ENCODE peak calls at places on chromosomes 11 and 22, in four cellular contexts. P is PC-3, N is IMR-90, B is NT2/D1. J is an unnamed sample. For H3K4me1, the result is how much of the 10 kb centered on the place peaks cover.

GRCh38 chr22:48517039-48518030 is 1310.3 kb downstream of the BRD1 start:
- DNase-seq in N (no peak), B (no peak), P (no peak), J (no peak)

GRCh38 chr11:118524757-118525465 is 2.4 kb upstream of the TTC36 start:
- DNase-seq in B (no peak), P (no peak), N (no peak), J (no peak)

GRCh38 chr22:29266564-29267461 is 968 bp downstream of the RHBDD3 start:
- DNase-seq in B (no peak), N (peak), P (no peak), J (no peak)

GRCh38 chr11:10784229-10785145 is 24.2 kb downstream of the EIF4G2 start:
- DNase-seq in P (no peak), N (peak), B (no peak), J (no peak)

GRCh38 chr22:45336971-45337431 is 27.3 kb downstream of the FAM118A start:
- DNase-seq in N (no peak), P (no peak), B (no peak), J (no peak)

GRCh38 chr11:77213029-77213579 is 85.1 kb downstream of the MYO7A start:
- DNase-seq in N (no peak), P (no peak), B (no peak), J (no peak)

GRCh38 chr11:456533-456932 is 6.5 kb downstream of the PTDSS2 start:
- DNase-seq in P (no peak), B (no peak), N (no peak), J (no peak)

GRCh38 chr22:47759909-47760308 is 997.5 kb downstream of the TBC1D22A start:
- DNase-seq in N (no peak), P (no peak), B (no peak), J (no peak)

GRCh38 chr22:47375621-47376321 is 613.3 kb downstream of the TBC1D22A start:
- DNase-seq in P (no peak), N (no peak), B (no peak), J (no peak)

GRCh38 chr22:36327922-36328551 is 59.7 kb downstream of the MYH9 start:
- DNase-seq in N (peak), B (no peak), P (no peak), J (no peak)

GRCh38 chr11:47499160-47499559 is 50.2 kb upstream of the RAPSN start:
- DNase-seq in B (no peak), P (no peak), N (no peak), J (no peak)

GRCh38 chr11:6319001-6319878 is 1.1 kb downstream of the CAVIN3 start:
- DNase-seq in N (peak), P (no peak), B (no peak), J (no peak)

GRCh38 chr11:78289547-78290292 is 101.0 kb downstream of the USP35 start:
- DNase-seq in B (no peak), P (no peak), N (no peak), J (no peak)

GRCh38 chr22:49259870-49260615 is 567.6 kb downstream of the BRD1 start:
- DNase-seq in N (no peak), P (no peak), B (no peak), J (no peak)

GRCh38 chr11:73013021-73013420 is 129.1 kb downstream of the FCHSD2 start:
- DNase-seq in B (no peak), P (no peak), N (no peak), J (no peak)

GRCh38 chr11:44380009-44380313 is 70.0 kb upstream of the ALX4 start:
- DNase-seq in N (no peak), P (no peak), B (no peak), J (no peak)

GRCh38 chr22:35418726-35419125 is 18.8 kb downstream of the MCM5 start:
- DNase-seq in N (no peak), B (no peak), P (no peak), J (no peak)

GRCh38 chr11:60771146-60771545 is 14.0 kb upstream of the MS4A10 start:
- DNase-seq in N (no peak), B (no peak), P (no peak), J (no peak)
- H3K9ac ChIP-seq in N (no peak), B (no peak), P (no peak), J (no peak)

GRCh38 chr22:39236321-39237275 is 8.2 kb downstream of the PDGFB start:
- DNase-seq in B (no peak), N (no peak), P (no peak), J (peak)

GRCh38 chr22:39233736-39234120 is 11.1 kb downstream of the PDGFB start:
- DNase-seq in P (no peak), B (no peak), N (no peak), J (no peak)

GRCh38 chr22:39234157-39234793 is 10.5 kb downstream of the PDGFB start:
- DNase-seq in N (no peak), P (no peak), B (no peak), J (no peak)

GRCh38 chr22:39232806-39233735 is 11.7 kb downstream of the PDGFB start:
- DNase-seq in N (no peak), B (no peak), P (no peak), J (no peak)

GRCh38 chr22:39234867-39235687 is 9.7 kb downstream of the PDGFB start:
- DNase-seq in N (no peak), B (no peak), P (no peak), J (no peak)
- H3K4me1 ChIP-seq in N (under half), B (under half), P (under half), J (under half)

DNA sequence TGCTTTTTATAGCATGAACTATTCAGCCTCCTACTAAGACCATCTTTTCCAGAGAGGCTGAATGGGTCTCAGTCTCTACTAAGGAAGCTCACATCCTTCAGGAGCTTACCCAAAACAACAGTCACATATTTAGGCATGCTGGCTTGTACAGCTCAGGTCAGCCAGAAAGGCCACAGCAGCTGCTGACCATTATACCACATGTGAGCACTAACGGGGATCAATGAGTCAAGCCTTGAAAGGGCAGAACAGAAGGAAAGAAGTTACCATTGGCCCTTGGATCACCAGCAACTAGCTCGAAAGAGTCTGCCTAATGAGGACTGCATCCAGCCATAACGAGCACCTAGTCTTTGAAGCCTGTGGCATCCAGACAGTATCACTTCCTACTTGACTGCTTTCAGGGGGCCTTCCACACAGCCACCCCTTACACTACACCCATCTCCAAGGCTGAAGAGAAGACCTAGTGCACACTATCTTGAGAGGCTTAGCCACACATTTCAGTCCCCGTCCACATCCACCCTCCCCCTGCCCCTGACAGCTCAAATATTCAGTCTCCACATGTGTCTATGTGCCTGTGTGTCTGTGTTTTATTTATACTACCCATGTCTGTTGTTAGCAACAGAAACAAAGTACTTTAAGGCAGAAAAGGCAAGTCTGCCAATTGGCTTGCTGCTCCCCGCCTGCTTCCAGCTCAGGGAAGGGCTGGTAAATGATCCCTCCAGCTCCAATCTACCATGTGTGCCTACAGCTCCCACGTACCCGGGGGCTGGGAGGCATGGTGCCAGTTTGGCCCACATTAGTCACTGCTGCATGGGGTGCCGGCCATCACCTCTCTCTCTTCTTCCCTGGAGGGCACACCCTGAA is 95.5 kb downstream of the RPL27A start:
- DNase-seq in N (peak), P (no peak), B (no peak), J (no peak)
- H3K9ac ChIP-seq in N (no peak), P (no peak), B (no peak), J (no peak)

GRCh38 chr11:12122083-12122482 is 11.7 kb downstream of the MICAL2 start:
- DNase-seq in P (peak), N (no peak), B (no peak), J (no peak)

GRCh38 chr11:12123799-12124198 is 13.4 kb downstream of the MICAL2 start:
- DNase-seq in P (no peak), N (peak), B (no peak), J (no peak)

GRCh38 chr11:12124306-12124705 is 13.9 kb downstream of the MICAL2 start:
- DNase-seq in N (no peak), P (no peak), B (no peak), J (no peak)

GRCh38 chr11:12121504-12121903 is 11.1 kb downstream of the MICAL2 start:
- DNase-seq in N (no peak), B (no peak), P (no peak), J (no peak)

DNA sequence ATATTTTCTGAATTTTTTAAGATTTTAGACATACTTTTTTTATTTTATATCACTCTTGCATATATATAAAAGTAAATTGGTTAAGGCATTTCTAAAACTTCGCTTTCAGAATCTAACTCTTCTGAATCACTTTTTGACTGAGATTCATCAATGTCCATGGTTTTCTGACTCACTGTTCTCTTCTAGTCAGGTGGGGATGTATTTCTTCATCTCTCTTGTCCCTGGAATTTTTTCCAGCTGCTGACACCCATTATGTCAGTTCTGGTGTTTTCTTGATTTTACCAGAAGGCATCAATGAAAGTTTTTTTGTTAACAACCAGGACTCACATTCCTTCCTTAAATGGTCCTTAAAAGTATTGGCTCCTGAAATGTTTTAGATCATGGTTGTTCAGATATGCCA is 12.8 kb downstream of the MICAL2 start:
- DNase-seq in P (no peak), N (peak), B (no peak), J (no peak)
- H3K4me1 ChIP-seq in P (half or more), N (half or more), B (under half), J (under half)

DNA sequence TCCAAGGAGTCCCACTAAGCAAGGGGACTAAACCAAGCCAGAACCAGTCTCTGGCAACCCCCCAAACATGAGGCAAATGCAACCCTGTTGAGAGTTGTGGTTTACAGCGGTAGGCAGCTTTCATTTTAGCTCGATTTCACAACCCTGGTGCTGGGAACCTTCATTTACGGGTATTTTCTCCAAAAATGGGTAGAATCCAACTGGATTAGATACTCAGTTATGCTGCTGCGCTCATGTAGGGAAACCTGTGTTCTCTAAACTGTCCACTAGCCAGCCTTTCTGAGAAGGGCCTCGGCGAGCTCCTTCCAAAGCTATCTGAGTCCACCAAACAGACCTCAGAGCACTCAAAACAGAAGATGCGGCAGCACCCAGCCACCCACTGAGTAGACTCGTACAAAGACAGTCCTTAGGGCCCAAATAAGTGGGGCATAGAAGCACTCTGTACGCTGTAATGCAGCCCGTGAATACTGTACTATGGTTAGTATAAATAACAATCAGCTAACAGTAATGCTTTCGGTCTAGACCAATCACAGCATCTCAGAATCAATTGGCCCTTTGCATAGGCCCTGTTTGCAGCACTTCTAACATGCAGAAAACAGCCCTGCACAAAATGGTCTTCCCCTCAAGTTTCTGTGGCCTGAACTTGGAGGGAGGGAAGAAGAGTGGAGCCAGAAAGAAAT is 104.7 kb downstream of the ETS1 start:
- DNase-seq in N (peak), P (no peak), B (no peak), J (peak)
- H3K9ac ChIP-seq in N (no peak), P (no peak), B (no peak), J (no peak)

J was measured in DND-41.